ENCODE peak calls at places on chromosomes 16 and 17, in seven cellular contexts. One of them, this sample, is unnamed.

GRCh38 chr17:6426356-6427101 is 8.4 kb downstream of the AIPL1 start:
- DNase-seq in A549: no peak
- DNase-seq in tibial nerve: no peak
- DNase-seq in AG09319: no peak
- DNase-seq in IMR-90: no peak
- DNase-seq in natural killer cell: no peak
- DNase-seq in osteocyte: no peak
- DNase-seq in this sample: no peak

GRCh38 chr17:45221081-45221996 is at the start of gene FMNL1:
- DNase-seq in A549: no peak
- DNase-seq in osteocyte: no peak
- DNase-seq in tibial nerve: no peak
- DNase-seq in AG09319: no peak
- DNase-seq in natural killer cell: peak
- DNase-seq in IMR-90: no peak
- DNase-seq in this sample: no peak

GRCh38 chr17:46182961-46183360 is 10.3 kb downstream of the KANSL1 start:
- DNase-seq in IMR-90: no peak
- DNase-seq in natural killer cell: no peak
- DNase-seq in A549: no peak
- DNase-seq in AG09319: no peak
- DNase-seq in tibial nerve: no peak
- DNase-seq in osteocyte: no peak
- DNase-seq in this sample: no peak

GRCh38 chr16:610513-611381 is 20.0 kb upstream of the WFIKKN1 start:
- DNase-seq in A549: no peak
- DNase-seq in IMR-90: no peak
- DNase-seq in osteocyte: no peak
- DNase-seq in tibial nerve: peak
- DNase-seq in natural killer cell: peak
- DNase-seq in AG09319: no peak
- DNase-seq in this sample: peak

GRCh38 chr17:32621612-32622312 is 135.0 kb downstream of the CDK5R1 start:
- DNase-seq in osteocyte: no peak
- DNase-seq in AG09319: no peak
- DNase-seq in IMR-90: no peak
- DNase-seq in natural killer cell: no peak
- DNase-seq in tibial nerve: no peak
- DNase-seq in A549: no peak
- DNase-seq in this sample: no peak

GRCh38 chr17:50534222-50534978 is 1.9 kb downstream of the EPN3 start:
- DNase-seq in osteocyte: no peak
- DNase-seq in A549: peak
- DNase-seq in IMR-90: no peak
- DNase-seq in natural killer cell: no peak
- DNase-seq in AG09319: no peak
- DNase-seq in tibial nerve: no peak
- DNase-seq in this sample: no peak

GRCh38 chr16:66660422-66661209 is 35.9 kb downstream of the CMTM4 start:
- DNase-seq in natural killer cell: no peak
- DNase-seq in osteocyte: no peak
- DNase-seq in AG09319: peak
- DNase-seq in IMR-90: peak
- DNase-seq in tibial nerve: peak
- DNase-seq in A549: peak
- DNase-seq in this sample: peak

GRCh38 chr16:57185446-57185944 is 344 bp downstream of the PSME3IP1 start:
- DNase-seq in tibial nerve: peak
- DNase-seq in natural killer cell: no peak
- DNase-seq in A549: peak
- DNase-seq in IMR-90: peak
- DNase-seq in osteocyte: no peak
- DNase-seq in AG09319: no peak
- DNase-seq in this sample: peak

GRCh38 chr16:30096862-30097563 is 1.0 kb upstream of the YPEL3 start:
- DNase-seq in IMR-90: no peak
- DNase-seq in tibial nerve: no peak
- DNase-seq in AG09319: no peak
- DNase-seq in natural killer cell: no peak
- DNase-seq in osteocyte: no peak
- DNase-seq in A549: no peak
- DNase-seq in this sample: no peak

GRCh38 chr17:77254961-77255741 is 114.4 kb downstream of the SEC14L1 start:
- DNase-seq in A549: peak
- DNase-seq in IMR-90: peak
- DNase-seq in osteocyte: peak
- DNase-seq in natural killer cell: no peak
- DNase-seq in tibial nerve: no peak
- DNase-seq in AG09319: peak
- DNase-seq in this sample: no peak

GRCh38 chr17:78223765-78224164 is 7.7 kb upstream of the TMEM235 start:
- DNase-seq in AG09319: no peak
- DNase-seq in IMR-90: no peak
- DNase-seq in natural killer cell: no peak
- DNase-seq in osteocyte: no peak
- DNase-seq in A549: no peak
- DNase-seq in tibial nerve: no peak
- DNase-seq in this sample: no peak

GRCh38 chr17:17976931-17977570 is 4.4 kb downstream of the DRC3 start:
- DNase-seq in osteocyte: no peak
- DNase-seq in A549: no peak
- DNase-seq in IMR-90: no peak
- DNase-seq in tibial nerve: no peak
- DNase-seq in natural killer cell: no peak
- DNase-seq in AG09319: no peak
- DNase-seq in this sample: no peak

GRCh38 chr16:56571525-56571924 is 6.7 kb downstream of the MT4 start:
- DNase-seq in AG09319: no peak
- DNase-seq in IMR-90: no peak
- DNase-seq in osteocyte: no peak
- DNase-seq in natural killer cell: no peak
- DNase-seq in A549: no peak
- DNase-seq in tibial nerve: no peak
- DNase-seq in this sample: no peak

GRCh38 chr17:81329927-81330883 is 35.1 kb upstream of the SLC38A10 start:
- DNase-seq in AG09319: no peak
- DNase-seq in A549: peak
- DNase-seq in tibial nerve: no peak
- DNase-seq in osteocyte: no peak
- DNase-seq in natural killer cell: no peak
- DNase-seq in IMR-90: no peak
- DNase-seq in this sample: no peak

GRCh38 chr17:73228748-73229236 is 32.9 kb downstream of the CPSF4L start:
- DNase-seq in tibial nerve: peak
- DNase-seq in natural killer cell: no peak
- DNase-seq in A549: peak
- DNase-seq in osteocyte: no peak
- DNase-seq in IMR-90: peak
- DNase-seq in AG09319: peak
- DNase-seq in this sample: no peak

GRCh38 chr16:23152386-23153178 is 3.3 kb upstream of the USP31 start:
- DNase-seq in AG09319: no peak
- DNase-seq in natural killer cell: no peak
- DNase-seq in tibial nerve: no peak
- DNase-seq in osteocyte: peak
- DNase-seq in A549: no peak
- DNase-seq in IMR-90: no peak
- DNase-seq in this sample: no peak

GRCh38 chr16:73058616-73059409 is 10.9 kb upstream of the ZFHX3 start:
- DNase-seq in tibial nerve: no peak
- DNase-seq in natural killer cell: no peak
- DNase-seq in A549: peak
- DNase-seq in IMR-90: peak
- DNase-seq in AG09319: no peak
- DNase-seq in osteocyte: no peak
- DNase-seq in this sample: peak

GRCh38 chr16:28136751-28137434 is 73.4 kb upstream of the GSG1L start:
- DNase-seq in natural killer cell: no peak
- DNase-seq in tibial nerve: no peak
- DNase-seq in A549: no peak
- DNase-seq in AG09319: no peak
- DNase-seq in osteocyte: no peak
- DNase-seq in IMR-90: no peak
- DNase-seq in this sample: no peak

GRCh38 chr16:28133666-28134065 is 70.2 kb upstream of the GSG1L start:
- DNase-seq in tibial nerve: no peak
- DNase-seq in osteocyte: no peak
- DNase-seq in A549: no peak
- DNase-seq in IMR-90: no peak
- DNase-seq in natural killer cell: no peak
- DNase-seq in AG09319: no peak
- DNase-seq in this sample: no peak

GRCh38 chr16:28140788-28141618 is 70.8 kb downstream of the XPO6 start:
- DNase-seq in osteocyte: no peak
- DNase-seq in A549: no peak
- DNase-seq in natural killer cell: peak
- DNase-seq in IMR-90: no peak
- DNase-seq in AG09319: no peak
- DNase-seq in tibial nerve: no peak
- DNase-seq in this sample: no peak

GRCh38 chr16:28139530-28139929 is 72.2 kb downstream of the XPO6 start:
- DNase-seq in AG09319: no peak
- DNase-seq in osteocyte: no peak
- DNase-seq in IMR-90: no peak
- DNase-seq in natural killer cell: no peak
- DNase-seq in tibial nerve: no peak
- DNase-seq in A549: no peak
- DNase-seq in this sample: no peak
- TF ChIP-seq CTCF in AG09319: no peak
- TF ChIP-seq CTCF in osteocyte: no peak
- TF ChIP-seq CTCF in IMR-90: no peak
- TF ChIP-seq CTCF in natural killer cell: no peak
- TF ChIP-seq CTCF in tibial nerve: no peak
- TF ChIP-seq CTCF in A549: no peak
- TF ChIP-seq CTCF in this sample: peak

GRCh38 chr17:48178327-48178726 is 70.8 kb downstream of the SNX11 start:
- DNase-seq in osteocyte: no peak
- DNase-seq in IMR-90: no peak
- DNase-seq in A549: no peak
- DNase-seq in tibial nerve: no peak
- DNase-seq in AG09319: no peak
- DNase-seq in natural killer cell: no peak
- DNase-seq in this sample: no peak

GRCh38 chr17:48175692-48176450 is 68.3 kb downstream of the SNX11 start:
- DNase-seq in AG09319: no peak
- DNase-seq in osteocyte: no peak
- DNase-seq in A549: no peak
- DNase-seq in natural killer cell: no peak
- DNase-seq in tibial nerve: no peak
- DNase-seq in IMR-90: peak
- DNase-seq in this sample: no peak

GRCh38 chr17:48174833-48175232 is 67.3 kb downstream of the SNX11 start:
- DNase-seq in IMR-90: no peak
- DNase-seq in AG09319: no peak
- DNase-seq in tibial nerve: no peak
- DNase-seq in A549: no peak
- DNase-seq in osteocyte: no peak
- DNase-seq in natural killer cell: no peak
- DNase-seq in this sample: no peak

GRCh38 chr17:48177816-48178215 is 70.2 kb downstream of the SNX11 start:
- DNase-seq in A549: no peak
- DNase-seq in AG09319: no peak
- DNase-seq in osteocyte: no peak
- DNase-seq in tibial nerve: no peak
- DNase-seq in IMR-90: no peak
- DNase-seq in natural killer cell: no peak
- DNase-seq in this sample: no peak

DNA sequence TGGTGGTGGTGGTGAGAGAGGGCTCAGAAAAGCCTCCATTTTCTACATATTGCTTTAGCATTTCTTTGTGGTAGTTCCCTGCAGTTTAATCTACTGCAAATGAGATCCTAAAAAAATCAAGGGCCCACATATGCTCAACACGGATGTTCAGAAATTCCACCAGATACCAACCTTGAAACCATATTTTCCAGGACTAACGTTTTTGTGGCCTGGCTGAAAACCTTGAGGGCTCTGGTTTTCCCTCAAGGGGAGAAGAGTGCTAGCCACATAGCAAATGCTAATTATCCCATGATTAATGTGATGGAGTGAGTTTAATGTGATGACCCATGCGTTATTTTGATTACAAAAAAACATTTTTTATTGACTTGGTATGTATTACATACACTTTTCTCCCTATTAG is 68.9 kb downstream of the SNX11 start:
- DNase-seq in tibial nerve: no peak
- DNase-seq in natural killer cell: no peak
- DNase-seq in AG09319: no peak
- DNase-seq in IMR-90: no peak
- DNase-seq in osteocyte: no peak
- DNase-seq in A549: no peak
- DNase-seq in this sample: no peak
- TF ChIP-seq CTCF in tibial nerve: no peak
- TF ChIP-seq CTCF in natural killer cell: no peak
- TF ChIP-seq CTCF in AG09319: no peak
- TF ChIP-seq CTCF in IMR-90: no peak
- TF ChIP-seq CTCF in osteocyte: no peak
- TF ChIP-seq CTCF in A549: no peak
- TF ChIP-seq CTCF in this sample: no peak

GRCh38 chr17:12398636-12399035 is 267.1 kb upstream of the MYOCD start:
- DNase-seq in A549: peak
- DNase-seq in natural killer cell: no peak
- DNase-seq in tibial nerve: no peak
- DNase-seq in osteocyte: no peak
- DNase-seq in IMR-90: no peak
- DNase-seq in AG09319: no peak
- DNase-seq in this sample: no peak

GRCh38 chr17:12391468-12391867 is 274.2 kb upstream of the MYOCD start:
- DNase-seq in A549: no peak
- DNase-seq in osteocyte: no peak
- DNase-seq in natural killer cell: no peak
- DNase-seq in tibial nerve: no peak
- DNase-seq in AG09319: no peak
- DNase-seq in IMR-90: no peak
- DNase-seq in this sample: no peak

DNA sequence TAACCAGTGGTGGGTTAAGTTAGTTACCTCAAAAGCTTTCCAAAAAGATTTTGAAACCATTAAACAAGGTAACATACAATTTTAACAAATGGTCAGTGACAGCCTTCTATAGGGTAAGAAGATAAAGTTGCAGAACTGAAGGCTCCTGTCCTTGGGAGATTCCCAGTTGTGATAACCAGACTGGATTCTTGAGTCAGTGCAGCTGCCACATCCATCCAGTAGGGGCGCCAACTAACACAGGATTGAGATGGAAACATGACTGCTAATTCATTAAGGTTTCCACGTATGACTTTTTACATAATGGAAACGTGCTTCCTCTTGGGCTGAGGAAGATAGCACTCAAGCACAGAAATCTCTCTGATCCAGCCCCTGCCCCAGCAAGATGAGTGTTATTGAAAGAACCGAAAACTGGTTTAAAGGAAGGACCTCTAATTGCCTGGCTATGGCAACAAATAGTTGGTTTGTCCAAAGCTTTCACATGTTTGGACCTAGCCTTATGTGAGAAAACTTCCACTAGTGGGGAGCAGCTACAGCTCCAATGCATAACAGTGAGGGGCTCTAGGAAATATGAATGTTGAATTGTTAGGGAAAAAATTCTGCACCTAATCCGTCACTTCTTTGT is 269.8 kb upstream of the MYOCD start:
- DNase-seq in osteocyte: no peak
- DNase-seq in AG09319: no peak
- DNase-seq in natural killer cell: no peak
- DNase-seq in tibial nerve: no peak
- DNase-seq in A549: peak
- DNase-seq in IMR-90: no peak
- DNase-seq in this sample: peak
- TF ChIP-seq CTCF in osteocyte: peak
- TF ChIP-seq CTCF in AG09319: peak
- TF ChIP-seq CTCF in natural killer cell: no peak
- TF ChIP-seq CTCF in tibial nerve: no peak
- TF ChIP-seq CTCF in A549: peak
- TF ChIP-seq CTCF in IMR-90: peak
- TF ChIP-seq CTCF in this sample: peak

GRCh38 chr16:79625738-79626137 is 25.2 kb upstream of the MAF start:
- DNase-seq in natural killer cell: no peak
- DNase-seq in IMR-90: no peak
- DNase-seq in osteocyte: no peak
- DNase-seq in tibial nerve: no peak
- DNase-seq in A549: no peak
- DNase-seq in AG09319: no peak
- DNase-seq in this sample: no peak
- TF ChIP-seq CTCF in natural killer cell: no peak
- TF ChIP-seq CTCF in IMR-90: no peak
- TF ChIP-seq CTCF in osteocyte: no peak
- TF ChIP-seq CTCF in tibial nerve: no peak
- TF ChIP-seq CTCF in A549: no peak
- TF ChIP-seq CTCF in AG09319: no peak
- TF ChIP-seq CTCF in this sample: no peak

This sample was measured in endothelial cell.